ENCODE peak calls at places on chromosomes 6 and 20, in five cellular contexts. M is CD8-positive, alpha-beta T cell; N is CD8-positive, alpha-beta memory T cell; S is SJSA1; L is right lobe of liver. Z is an unnamed sample. For H3K27me3, the result is how much of the 10 kb centered on the place peaks cover.

GRCh38 chr6:144395835-144396234 is 110.7 kb downstream of the UTRN start:
- DNase-seq in M (no peak), N (no peak), S (no peak), L (no peak), Z (no peak)

GRCh38 chr6:54244430-54244829 is 63.8 kb upstream of the TINAG start:
- DNase-seq in M (no peak), N (no peak), S (peak), L (no peak), Z (no peak)

GRCh38 chr20:39941235-39941634 is 747.8 kb downstream of the MAFB start:
- DNase-seq in M (no peak), N (no peak), S (no peak), L (no peak), Z (no peak)

GRCh38 chr6:44473393-44473792 is 85.9 kb downstream of the CDC5L start:
- DNase-seq in M (no peak), N (no peak), S (no peak), L (no peak), Z (no peak)

GRCh38 chr6:45584127-45584526 is 206.4 kb upstream of the SUPT3H start:
- DNase-seq in M (no peak), N (no peak), S (no peak), L (no peak), Z (no peak)

GRCh38 chr6:53282741-53283140 is 66.0 kb downstream of the ELOVL5 start:
- DNase-seq in M (no peak), N (no peak), S (no peak), L (no peak), Z (no peak)

GRCh38 chr6:136656121-136656520 is 105.9 kb upstream of the MAP7 start:
- DNase-seq in M (no peak), N (no peak), S (no peak), L (no peak), Z (no peak)

GRCh38 chr20:8912731-8913130 is 156.2 kb upstream of the PLCB4 start:
- DNase-seq in M (no peak), N (no peak), S (no peak), L (no peak), Z (no peak)

GRCh38 chr6:30931959-30932645 is at the start of gene SFTA2:
- DNase-seq in M (no peak), N (no peak), S (no peak), L (no peak), Z (no peak)

GRCh38 chr6:132395015-132395597 is 6.2 kb downstream of the MOXD1 start:
- DNase-seq in M (no peak), N (no peak), S (no peak), L (no peak), Z (no peak)

GRCh38 chr6:116764557-116764960 is 960 bp downstream of the FAM162B start:
- DNase-seq in M (no peak), N (no peak), S (no peak), L (no peak), Z (peak)

GRCh38 chr6:29909995-29910394 is 32.3 kb upstream of the HLA-A start:
- DNase-seq in M (no peak), N (no peak), S (peak), L (no peak), Z (no peak)

GRCh38 chr20:35120012-35120701 is 27.0 kb downstream of the EDEM2 start:
- DNase-seq in M (no peak), N (no peak), S (peak), L (no peak), Z (no peak)

GRCh38 chr6:152225231-152225934 is 411.8 kb downstream of the SYNE1 start:
- DNase-seq in M (no peak), N (no peak), S (no peak), L (no peak), Z (no peak)

GRCh38 chr6:64013061-64013410 is 377.4 kb downstream of the PHF3 start:
- DNase-seq in M (no peak), N (no peak), S (no peak), L (no peak), Z (no peak)
- H3K4me3 ChIP-seq in M (no peak), N (no peak), S (no peak), L (no peak), Z (no peak)

DNA sequence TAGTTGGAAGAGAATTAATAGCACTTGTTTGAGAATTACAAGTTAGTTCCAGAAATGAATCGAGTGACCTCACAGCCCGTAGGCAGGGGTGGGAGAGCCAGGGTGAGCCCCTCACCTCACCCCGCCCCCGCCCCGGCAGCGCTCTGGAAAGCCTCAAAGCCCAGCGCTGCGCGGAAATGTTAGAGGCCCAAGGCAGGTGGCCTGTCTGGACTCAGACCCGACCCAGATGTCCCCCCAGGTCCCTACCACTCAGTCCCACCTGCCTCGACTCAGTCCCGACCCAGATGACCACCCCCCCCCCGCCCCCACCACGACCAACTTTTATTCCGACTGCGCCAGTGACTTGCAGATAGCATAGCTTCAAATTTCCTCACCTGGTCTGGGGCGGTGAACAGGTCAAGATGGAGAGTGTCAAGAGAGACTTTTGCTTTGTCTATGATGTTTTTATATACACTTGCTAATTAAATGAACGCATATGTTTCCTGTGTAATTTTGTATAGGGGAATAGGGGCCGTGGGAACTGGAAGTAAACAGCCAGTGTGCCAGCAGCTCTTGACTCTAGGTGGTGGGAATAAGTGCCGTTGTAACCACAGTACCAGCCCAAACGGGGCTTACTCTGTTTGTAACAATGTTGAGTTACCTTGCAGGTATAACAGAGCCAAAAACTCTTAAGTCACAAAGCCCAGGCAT is 1.2 kb upstream of the PXDC1 start:
- DNase-seq in M (no peak), N (no peak), S (no peak), L (no peak), Z (peak)
- H3K27me3 ChIP-seq in M (under half), N (under half), S (under half), L (under half), Z (half or more)

DNA sequence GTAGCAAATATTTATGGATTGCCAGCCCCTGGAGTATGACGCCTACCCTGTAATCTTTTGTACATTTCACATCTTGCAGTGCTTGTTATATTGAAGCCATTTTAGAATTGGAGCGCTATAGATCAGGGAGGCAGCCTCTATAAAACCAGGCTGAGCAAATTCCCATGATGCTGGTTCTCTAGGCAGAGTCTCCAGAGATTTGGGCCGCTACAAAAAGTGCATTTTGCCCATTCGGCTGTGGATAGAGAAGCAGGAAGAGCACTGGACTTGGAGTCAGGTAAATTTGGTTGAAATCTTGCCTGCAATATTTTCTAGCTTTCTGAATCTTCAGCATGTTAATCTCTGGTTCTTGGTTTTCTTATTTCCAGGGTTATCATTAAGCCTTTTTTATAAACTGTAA is 2.0 kb downstream of the YWHAB start:
- DNase-seq in M (no peak), N (no peak), S (no peak), L (no peak), Z (no peak)
- H3K4me3 ChIP-seq in M (peak), N (peak), S (peak), L (no peak), Z (no peak)

DNA sequence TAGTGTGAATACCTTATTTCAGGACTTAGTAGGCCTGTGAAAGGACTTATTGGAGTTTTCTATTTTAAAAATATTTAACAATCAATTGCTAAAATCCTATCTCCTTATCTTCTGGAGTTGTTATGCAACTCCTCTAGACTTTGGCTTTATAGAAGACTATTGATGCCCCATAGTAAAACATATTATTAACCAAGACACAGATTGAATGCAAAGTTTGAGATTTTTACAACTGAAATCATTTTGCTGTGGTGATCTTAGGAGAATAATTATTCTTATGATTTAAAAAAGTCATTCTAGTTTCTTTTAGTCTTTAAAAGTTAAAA is 4.5 kb downstream of the HEY2 start:
- DNase-seq in M (no peak), N (no peak), S (no peak), L (no peak), Z (no peak)
- H3K27me3 ChIP-seq in M (under half), N (under half), S (under half), L (under half), Z (under half)

GRCh38 chr6:32128751-32129296 is 778 bp upstream of the ATF6B start:
- DNase-seq in M (no peak), N (no peak), S (no peak), L (no peak), Z (no peak)
- H3K4me3 ChIP-seq in M (peak), N (peak), S (peak), L (peak), Z (no peak)

GRCh38 chr20:63423751-63424150 is 48.7 kb downstream of the KCNQ2 start:
- DNase-seq in M (no peak), N (no peak), S (no peak), L (no peak), Z (no peak)

GRCh38 chr20:63424613-63425012 is 47.8 kb downstream of the KCNQ2 start:
- DNase-seq in M (no peak), N (no peak), S (no peak), L (no peak), Z (no peak)

GRCh38 chr20:63421913-63422312 is 50.5 kb downstream of the KCNQ2 start:
- DNase-seq in M (no peak), N (no peak), S (no peak), L (no peak), Z (no peak)

GRCh38 chr20:63421094-63421692 is 51.3 kb downstream of the KCNQ2 start:
- DNase-seq in M (no peak), N (no peak), S (no peak), L (no peak), Z (no peak)

DNA sequence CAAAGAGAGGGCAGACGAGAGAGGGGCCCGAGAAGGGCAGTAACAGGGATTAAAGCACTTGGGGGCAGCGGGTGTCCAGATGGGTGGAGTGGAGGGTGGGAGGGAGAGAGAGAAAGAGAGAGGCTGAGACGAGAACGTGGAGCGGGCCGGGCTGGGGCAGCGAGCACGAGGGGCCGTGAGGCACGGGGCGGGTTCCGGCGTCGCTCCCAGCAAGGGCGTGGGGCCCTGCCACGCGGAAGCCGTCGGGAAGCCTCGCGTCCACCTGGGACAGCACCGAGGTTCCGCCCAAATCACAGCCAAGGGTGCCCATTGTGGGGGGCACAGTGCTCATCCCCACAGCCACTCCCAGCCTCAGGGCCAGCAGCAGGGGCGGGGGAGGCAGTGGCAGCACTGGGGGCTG is 49.8 kb downstream of the KCNQ2 start:
- DNase-seq in M (no peak), N (no peak), S (no peak), L (no peak), Z (no peak)
- H3K27me3 ChIP-seq in M (under half), N (under half), S (half or more), L (under half), Z (under half)

GRCh38 chr20:63214514-63214913 is 1.4 kb downstream of the YTHDF1 start:
- DNase-seq in M (no peak), N (no peak), S (no peak), L (no peak), Z (no peak)

GRCh38 chr20:63215101-63216040 is 560 bp downstream of the YTHDF1 start:
- DNase-seq in M (no peak), N (no peak), S (peak), L (no peak), Z (peak)

GRCh38 chr20:63212792-63213191 is 3.1 kb downstream of the YTHDF1 start:
- DNase-seq in M (no peak), N (no peak), S (no peak), L (no peak), Z (no peak)

GRCh38 chr20:63210011-63210605 is 5.8 kb downstream of the YTHDF1 start:
- DNase-seq in M (no peak), N (no peak), S (no peak), L (no peak), Z (no peak)

GRCh38 chr20:63212393-63212730 is 3.6 kb downstream of the YTHDF1 start:
- DNase-seq in M (no peak), N (no peak), S (no peak), L (no peak), Z (no peak)
- H3K4me3 ChIP-seq in M (no peak), N (no peak), S (no peak), L (no peak), Z (no peak)

GRCh38 chr20:47392015-47392720 is 35.7 kb upstream of the ZMYND8 start:
- DNase-seq in M (no peak), N (no peak), S (peak), L (no peak), Z (no peak)
- H3K27me3 ChIP-seq in M (under half), N (under half), S (under half), L (under half), Z (under half)

GRCh38 chr6:75750925-75751324 is 1.9 kb downstream of the MYO6 start:
- DNase-seq in M (no peak), N (no peak), S (no peak), L (no peak), Z (no peak)
- H3K4me3 ChIP-seq in M (no peak), N (no peak), S (no peak), L (no peak), Z (no peak)

GRCh38 chr20:1946762-1947534 is 46.9 kb downstream of the PDYN start:
- DNase-seq in M (no peak), N (no peak), S (no peak), L (peak), Z (peak)
- H3K27me3 ChIP-seq in M (under half), N (under half), S (under half), L (under half), Z (under half)